ENCODE peak calls at places on chromosomes 11 and 22, in seven cellular contexts. C is activated CD4-positive, CD25-positive, alpha-beta regulatory T cell; D is GM06990; F is activated naive CD8-positive, alpha-beta T cell treated with anti-CD3 and anti-CD28 coated beads for 36 hours; I is RCC 7860; X is Calu3; K is stimulated activated CD8-positive, alpha-beta memory T cell treated with anti-CD3 and anti-CD28 coated beads, Interleukin-15, amount 100 ng/mL, for 4 hours. H is an unnamed sample.

GRCh38 chr22:39688186-39688768 is 117.7 kb downstream of the CACNA1I start:
- DNase-seq in C (no peak), D (no peak), F (no peak), I (no peak), X (no peak), K (no peak), H (no peak)

GRCh38 chr11:94494200-94494545 is 389 bp downstream of the ANKRD49 start:
- DNase-seq in C (no peak), D (no peak), F (no peak), I (no peak), X (no peak), K (no peak), H (no peak)

GRCh38 chr11:72709478-72710238 is 35.4 kb upstream of the PDE2A start:
- DNase-seq in C (no peak), D (no peak), F (no peak), I (no peak), X (no peak), K (no peak), H (no peak)

GRCh38 chr22:39645532-39645931 is 75.0 kb downstream of the CACNA1I start:
- DNase-seq in C (no peak), D (no peak), F (no peak), I (no peak), X (no peak), K (no peak), H (no peak)

GRCh38 chr11:30092518-30092917 is 75.7 kb upstream of the KCNA4 start:
- DNase-seq in C (no peak), D (no peak), F (no peak), I (no peak), X (no peak), K (no peak), H (no peak)

GRCh38 chr11:29343465-29344333 is 673.1 kb downstream of the KCNA4 start:
- DNase-seq in C (no peak), D (no peak), F (peak), I (peak), X (peak), K (no peak), H (peak)

GRCh38 chr22:48737461-48738203 is 1090.0 kb downstream of the BRD1 start:
- DNase-seq in C (no peak), D (no peak), F (no peak), I (no peak), X (no peak), K (no peak), H (no peak)

GRCh38 chr11:1109918-1110705 is 35.4 kb downstream of the MUC2 start:
- DNase-seq in C (no peak), D (no peak), F (no peak), I (no peak), X (no peak), K (no peak), H (no peak)

GRCh38 chr22:48439560-48440135 is 1388.0 kb downstream of the BRD1 start:
- DNase-seq in C (no peak), D (no peak), F (no peak), I (no peak), X (no peak), K (no peak), H (no peak)

GRCh38 chr11:23123766-23124165 is 263.5 kb upstream of the CCDC179 start:
- DNase-seq in C (no peak), D (no peak), F (no peak), I (peak), X (no peak), K (no peak), H (no peak)

GRCh38 chr11:27976262-27976661 is 131.7 kb downstream of the KIF18A start:
- DNase-seq in C (no peak), D (no peak), F (no peak), I (no peak), X (no peak), K (no peak), H (no peak)

GRCh38 chr11:130449996-130450419 is 1.6 kb downstream of the ADAMTS15 start:
- DNase-seq in C (no peak), D (no peak), F (no peak), I (no peak), X (no peak), K (no peak), H (no peak)

GRCh38 chr11:65470433-65470832 is 28.4 kb upstream of the MALAT1 start:
- DNase-seq in C (no peak), D (no peak), F (no peak), I (no peak), X (no peak), K (no peak), H (no peak)

GRCh38 chr11:71342951-71343827 is 90.8 kb upstream of the SHANK2 start:
- DNase-seq in C (no peak), D (no peak), F (peak), I (no peak), X (peak), K (no peak), H (peak)

GRCh38 chr11:1206391-1207271 is 16.2 kb upstream of the MUC5B start:
- DNase-seq in C (no peak), D (peak), F (no peak), I (no peak), X (no peak), K (no peak), H (no peak)

GRCh38 chr11:13391217-13391616 is 71.8 kb downstream of the BTBD10 start:
- DNase-seq in C (no peak), D (no peak), F (no peak), I (no peak), X (no peak), K (no peak), H (no peak)

GRCh38 chr22:18059991-18060390 is 17.8 kb upstream of the PEX26 start:
- DNase-seq in C (no peak), D (no peak), F (no peak), I (no peak), X (no peak), K (no peak), H (no peak)

GRCh38 chr11:94602430-94603372 is 35.5 kb downstream of the PIWIL4 start:
- DNase-seq in C (no peak), D (peak), F (no peak), I (peak), X (peak), K (no peak), H (no peak)

GRCh38 chr22:38742176-38742942 is 13.4 kb downstream of the SUN2 start:
- DNase-seq in C (no peak), D (no peak), F (no peak), I (no peak), X (no peak), K (no peak), H (no peak)

GRCh38 chr11:79201637-79202347 is 239.0 kb downstream of the TENM4 start:
- DNase-seq in C (no peak), D (no peak), F (no peak), I (peak), X (no peak), K (no peak), H (no peak)

GRCh38 chr11:17745032-17745772 is 10.6 kb downstream of the KCNC1 start:
- DNase-seq in C (no peak), D (no peak), F (no peak), I (peak), X (no peak), K (no peak), H (no peak)

GRCh38 chr11:75579841-75580240 is 17.8 kb downstream of the SERPINH1 start:
- DNase-seq in C (no peak), D (no peak), F (no peak), I (no peak), X (no peak), K (no peak), H (no peak)

GRCh38 chr11:31812392-31813241 is 1.5 kb upstream of the PAX6 start:
- DNase-seq in C (no peak), D (no peak), F (no peak), I (no peak), X (no peak), K (no peak), H (no peak)

GRCh38 chr11:77038825-77039326 is 4.7 kb downstream of the B3GNT6 start:
- DNase-seq in C (no peak), D (peak), F (no peak), I (peak), X (no peak), K (no peak), H (no peak)

GRCh38 chr22:24437820-24438328 is 10.5 kb downstream of the ADORA2A start:
- DNase-seq in C (no peak), D (peak), F (no peak), I (no peak), X (no peak), K (no peak), H (no peak)

GRCh38 chr22:39315389-39315788 is 4.0 kb downstream of the RPL3 start:
- DNase-seq in C (no peak), D (no peak), F (no peak), I (no peak), X (no peak), K (no peak), H (no peak)

GRCh38 chr22:47294571-47294970 is 532.1 kb downstream of the TBC1D22A start:
- DNase-seq in C (no peak), D (no peak), F (no peak), I (no peak), X (no peak), K (no peak), H (no peak)

GRCh38 chr11:14676068-14676467 is 32.5 kb downstream of the PDE3B start:
- DNase-seq in C (no peak), D (no peak), F (no peak), I (no peak), X (no peak), K (no peak), H (no peak)

GRCh38 chr11:9760180-9760550 is 96.3 kb downstream of the SWAP70 start:
- DNase-seq in C (no peak), D (no peak), F (peak), I (peak), X (no peak), K (no peak), H (no peak)

GRCh38 chr22:26589845-26590524 is at the start of gene TPST2:
- DNase-seq in C (peak), D (peak), F (peak), I (peak), X (peak), K (peak), H (peak)

H was measured in NCI-H1092 treated with DMSO at 0.1 percent for 48 hours.